ENCODE peak calls at places on chromosome 13, in five cellular contexts. H is EH, M is progenitor cell of endocrine pancreas, S is activated T-cell treated with anti-CD3 and anti-CD28 coated beads for 1 hour, Q is heart left ventricle. J is an unnamed sample.

GRCh38 chr13:35744566-35745203 is 268.2 kb upstream of the MAB21L1 start:
- DNase-seq in H (no peak), Q (no peak), S (no peak), M (no peak), J (no peak)

GRCh38 chr13:24502567-24503375 is 9.8 kb downstream of the PARP4 start:
- DNase-seq in H (peak; percentile 67), Q (no peak), S (no peak), M (no peak), J (peak; percentile 62)

GRCh38 chr13:113995051-113995601 is 21.2 kb upstream of the C13orf46 start:
- DNase-seq in S (no peak), H (no peak), M (no peak), Q (no peak), J (no peak)

GRCh38 chr13:98749501-98749900 is 3.0 kb downstream of the SLC15A1 start:
- DNase-seq in H (peak; percentile 80), S (no peak), M (no peak), Q (no peak), J (no peak)

GRCh38 chr13:42211704-42212103 is 60.2 kb upstream of the AKAP11 start:
- DNase-seq in S (no peak), Q (no peak), M (no peak), H (peak; percentile 36), J (no peak)

GRCh38 chr13:99805361-99805760 is 166.2 kb downstream of the ZIC5 start:
- DNase-seq in M (no peak), H (no peak), S (no peak), Q (no peak), J (no peak)

GRCh38 chr13:51523082-51523518 is 61.2 kb upstream of the WDFY2 start:
- DNase-seq in S (no peak), H (peak; percentile 81), M (no peak), Q (no peak), J (peak; percentile 12)

GRCh38 chr13:41603917-41604316 is 146.6 kb downstream of the RGCC start:
- DNase-seq in H (peak; percentile 51), S (no peak), M (no peak), Q (no peak), J (no peak)

GRCh38 chr13:112748947-112749346 is 59.1 kb downstream of the ATP11A start:
- DNase-seq in M (no peak), H (no peak), S (no peak), Q (no peak), J (no peak)

GRCh38 chr13:33204130-33204927 is 81.2 kb downstream of the STARD13 start:
- DNase-seq in Q (peak; percentile 88), S (no peak), M (no peak), H (peak; percentile 97), J (peak; percentile 59)

GRCh38 chr13:99281811-99282263 is 23.7 kb upstream of the GPR18 start:
- DNase-seq in M (no peak), S (peak; percentile 26), Q (peak; percentile 57), H (no peak), J (peak; percentile 62)

GRCh38 chr13:46345866-46346265 is 41.2 kb downstream of the RUBCNL start:
- DNase-seq in S (no peak), Q (no peak), M (no peak), H (peak; percentile 23), J (no peak)

GRCh38 chr13:73945871-73946270 is 188.3 kb downstream of the KLF12 start:
- DNase-seq in S (no peak), Q (peak; percentile 36), M (no peak), H (no peak), J (no peak)

GRCh38 chr13:22926176-22927007 is 254.4 kb upstream of the SGCG start:
- DNase-seq in M (no peak), H (peak; percentile 45), Q (peak; percentile 60), S (no peak), J (peak; percentile 67)

GRCh38 chr13:31522431-31522830 is 216.9 kb upstream of the RXFP2 start:
- DNase-seq in M (no peak), H (no peak), Q (no peak), S (no peak), J (no peak)

GRCh38 chr13:104779311-104779710 is 1713.1 kb upstream of the SLC10A2 start:
- DNase-seq in S (no peak), Q (no peak), M (no peak), H (no peak), J (no peak)

GRCh38 chr13:34749046-34749445 is 193.0 kb upstream of the NBEA start:
- DNase-seq in M (no peak), H (no peak), S (no peak), Q (no peak), J (no peak)

GRCh38 chr13:114121496-114122466 is 10.6 kb downstream of the RASA3 start:
- DNase-seq in Q (no peak), H (no peak), M (no peak), S (no peak), J (peak; percentile 9)

GRCh38 chr13:110819203-110820014 is 95.5 kb downstream of the ANKRD10 start:
- DNase-seq in Q (peak; percentile 64), M (peak; percentile 75), S (peak; percentile 73), H (peak; percentile 75), J (peak; percentile 84)

GRCh38 chr13:111472559-111473460 is 152.4 kb downstream of the TEX29 start:
- DNase-seq in S (no peak), M (no peak), H (no peak), Q (no peak), J (no peak)

GRCh38 chr13:67857581-67858310 is 627.6 kb upstream of the PCDH9 start:
- DNase-seq in S (no peak), M (no peak), Q (no peak), H (no peak), J (no peak)

GRCh38 chr13:25281193-25281936 is 5.9 kb downstream of the MTMR6 start:
- DNase-seq in S (no peak), H (no peak), Q (no peak), M (no peak), J (no peak)

GRCh38 chr13:79413521-79413920 is 7.5 kb upstream of the RBM26 start:
- DNase-seq in Q (no peak), M (no peak), H (no peak), S (no peak), J (no peak)

GRCh38 chr13:94599877-94600276 is 1.8 kb upstream of the GPR180 start:
- DNase-seq in Q (no peak), H (no peak), M (no peak), S (no peak), J (no peak)

GRCh38 chr13:97439196-97439595 is 5.2 kb downstream of the RAP2A start:
- DNase-seq in Q (no peak), M (no peak), S (no peak), H (peak; percentile 21), J (no peak)

GRCh38 chr13:89066868-89067466 is 1395.8 kb downstream of the SLITRK5 start:
- DNase-seq in Q (no peak), H (no peak), M (peak; percentile 9), S (no peak), J (peak; percentile 12)

GRCh38 chr13:111482806-111483620 is 162.6 kb downstream of the TEX29 start:
- DNase-seq in M (no peak), S (no peak), Q (no peak), H (no peak), J (no peak)

GRCh38 chr13:42991892-42992584 is at the start of gene EPSTI1:
- DNase-seq in H (peak; percentile 82), M (peak; percentile 30), S (peak; percentile 64), Q (peak; percentile 78), J (peak; percentile 83)

GRCh38 chr13:33004454-33004853 is 11.8 kb upstream of the KL start:
- DNase-seq in S (no peak), M (no peak), H (no peak), Q (peak; percentile 55), J (no peak)

GRCh38 chr13:97316390-97316789 is 94.3 kb downstream of the MBNL2 start:
- DNase-seq in M (no peak), Q (no peak), H (no peak), S (no peak), J (no peak)

GRCh38 chr13:44079413-44080205 is 199.9 kb downstream of the LACC1 start:
- DNase-seq in H (no peak), S (no peak), Q (no peak), M (no peak), J (no peak)

GRCh38 chr13:62512194-62513141 is 1096.8 kb upstream of the PCDH20 start:
- DNase-seq in M (no peak), H (peak; percentile 2), S (no peak), Q (no peak), J (peak; percentile 9)

GRCh38 chr13:85828094-85828684 is 29.0 kb upstream of the SLITRK6 start:
- DNase-seq in H (peak; percentile 13), M (no peak), S (no peak), Q (no peak), J (no peak)

GRCh38 chr13:26623125-26623524 is 65.6 kb downstream of the WASF3 start:
- DNase-seq in Q (no peak), M (no peak), H (no peak), S (no peak), J (no peak)

GRCh38 chr13:43333176-43333575 is 309.8 kb downstream of the DNAJC15 start:
- DNase-seq in H (no peak), Q (no peak), S (no peak), M (no peak), J (no peak)

GRCh38 chr13:110249326-110249725 is 57.6 kb downstream of the COL4A1 start:
- DNase-seq in S (no peak), H (no peak), M (no peak), Q (peak; percentile 13), J (no peak)